ENCODE peak calls at places on chromosomes 7 and 10, in six cellular contexts. O is activated effector memory CD4-positive, alpha-beta T cell treated with anti-CD3 and anti-CD28 coated beads, Interleukin-2, amount 50 U/mL, for 16 hours; F is spleen; A is fibroblast of mammary gland; Z is ureter; M is uterus. B is an unnamed sample.

GRCh38 chr10:92590623-92591549 is 2.0 kb upstream of the KIF11 start:
- DNase-seq in O (no peak), F (peak; percentile 83), A (peak; percentile 67), Z (no peak), M (peak; percentile 46), B (peak; percentile 52)

GRCh38 chr7:129066290-129067131 is 11.6 kb upstream of the TNPO3 start:
- DNase-seq in O (no peak), F (no peak), A (peak; percentile 73), Z (no peak), M (no peak), B (no peak)

GRCh38 chr10:131580076-131580652 is 268.6 kb upstream of the TCERG1L start:
- DNase-seq in O (no peak), F (peak; percentile 64), A (no peak), Z (peak; percentile 30), M (no peak), B (no peak)

GRCh38 chr10:22531441-22531840 is 182.9 kb downstream of the PIP4K2A start:
- DNase-seq in O (no peak), F (no peak), A (no peak), Z (no peak), M (no peak), B (no peak)

GRCh38 chr10:124999433-125000365 is 57.8 kb downstream of the ZRANB1 start:
- DNase-seq in O (peak; percentile 61), F (peak; percentile 60), A (peak; percentile 61), Z (peak; percentile 74), M (peak; percentile 58), B (peak; percentile 71)

GRCh38 chr10:17353568-17353967 is 100.8 kb downstream of the ST8SIA6 start:
- DNase-seq in O (no peak), F (no peak), A (peak; percentile 48), Z (no peak), M (no peak), B (no peak)

GRCh38 chr10:7385114-7385513 is 25.7 kb downstream of the SFMBT2 start:
- DNase-seq in O (no peak), F (no peak), A (no peak), Z (no peak), M (no peak), B (no peak)

GRCh38 chr10:118840071-118840775 is 85.5 kb upstream of the CACUL1 start:
- DNase-seq in O (peak; percentile 78), F (no peak), A (peak; percentile 36), Z (no peak), M (no peak), B (no peak)

GRCh38 chr7:74294191-74294998 is 5.2 kb downstream of the CLIP2 start:
- DNase-seq in O (no peak), F (no peak), A (peak; percentile 85), Z (no peak), M (peak; percentile 33), B (peak; percentile 50)

GRCh38 chr10:45001382-45002148 is 842 bp downstream of the ZNF22 start:
- DNase-seq in O (peak; percentile 81), F (peak; percentile 89), A (peak; percentile 79), Z (peak; percentile 69), M (peak; percentile 49), B (peak; percentile 87)

GRCh38 chr10:61452655-61453641 is at the start of gene TMEM26:
- DNase-seq in O (no peak), F (peak; percentile 82), A (peak; percentile 38), Z (peak; percentile 69), M (peak; percentile 81), B (peak; percentile 42)

GRCh38 chr7:1193593-1194424 is 33.8 kb upstream of the ZFAND2A start:
- DNase-seq in O (peak; percentile 71), F (no peak), A (peak; percentile 33), Z (peak; percentile 70), M (no peak), B (peak; percentile 80)

GRCh38 chr7:138072726-138073125 is 3.5 kb upstream of the AKR1D1 start:
- DNase-seq in O (no peak), F (no peak), A (no peak), Z (no peak), M (no peak), B (no peak)

GRCh38 chr7:23315366-23315765 is 16.2 kb downstream of the MALSU1 start:
- DNase-seq in O (no peak), F (no peak), A (peak; percentile 46), Z (no peak), M (no peak), B (no peak)

GRCh38 chr7:45215611-45216062 is 58.0 kb downstream of the RAMP3 start:
- DNase-seq in O (no peak), F (no peak), A (no peak), Z (no peak), M (no peak), B (no peak)

B was measured in left ventricle myocardium superior.